ENCODE peak calls at places on chromosomes 4 and X, in nine cellular contexts. A is ovary; K is CD8-positive, alpha-beta memory T cell; S is dorsolateral prefrontal cortex; C is psoas muscle; N is left ventricle myocardium inferior; I is naive thymus-derived CD4-positive, alpha-beta T cell; D is AG04450; G is stomach. Y is an unnamed sample.

GRCh38 chrX:136143714-136144113 is 3.6 kb upstream of the FHL1 start:
- DNase-seq in A (no peak), G (no peak), I (peak), D (no peak), S (no peak), N (no peak), K (no peak), C (no peak), Y (no peak)

GRCh38 chrX:40207626-40208025 is 109.9 kb upstream of the BCOR start:
- DNase-seq in A (no peak), G (no peak), S (no peak), N (no peak), D (no peak), I (no peak), K (no peak), C (no peak), Y (no peak)

GRCh38 chr4:10783351-10783750 is 98.8 kb upstream of the CLNK start:
- DNase-seq in K (no peak), C (no peak), S (no peak), D (peak), G (no peak), N (no peak), I (no peak), A (no peak), Y (no peak)

GRCh38 chr4:154743683-154744340 is at the start of gene LRAT:
- DNase-seq in I (peak), C (peak), A (no peak), K (no peak), G (peak), D (no peak), N (peak), S (no peak), Y (peak)

GRCh38 chr4:106898621-106899230 is 137.4 kb downstream of the DKK2 start:
- DNase-seq in D (peak), K (no peak), G (no peak), I (no peak), A (peak), S (no peak), C (no peak), N (no peak), Y (no peak)

GRCh38 chr4:183588169-183588675 is 70.8 kb downstream of the RWDD4 start:
- DNase-seq in D (peak), A (no peak), I (no peak), C (no peak), S (peak), N (no peak), K (no peak), G (no peak), Y (no peak)

GRCh38 chr4:158722291-158722916 is 792 bp downstream of the PPID start:
- DNase-seq in A (no peak), N (no peak), C (no peak), G (no peak), S (no peak), I (peak), D (no peak), K (no peak), Y (no peak)

GRCh38 chr4:1472911-1473518 is 66.8 kb upstream of the NKX1-1 start:
- DNase-seq in N (no peak), I (no peak), K (no peak), S (peak), G (no peak), D (no peak), C (no peak), A (peak), Y (peak)

GRCh38 chr4:169618986-169619385 is 1.4 kb upstream of the CLCN3 start:
- DNase-seq in D (no peak), S (no peak), K (no peak), N (no peak), I (no peak), A (no peak), C (no peak), G (no peak), Y (no peak)
- H3K4me3 ChIP-seq in D (no peak), S (peak), K (no peak), N (peak), I (peak), A (peak), C (peak), G (peak), Y (no peak)

GRCh38 chrX:134622056-134622812 is 36.0 kb downstream of the PLAC1 start:
- DNase-seq in I (no peak), N (no peak), S (no peak), D (no peak), C (no peak), A (no peak), G (no peak), K (no peak), Y (no peak)
- H3K27ac ChIP-seq in I (no peak), N (no peak), S (no peak), D (peak), C (peak), A (no peak), G (peak), K (no peak), Y (no peak)

GRCh38 chrX:150366951-150367545 is 3.9 kb downstream of the MAMLD1 start:
- DNase-seq in I (no peak), C (no peak), G (no peak), D (no peak), K (no peak), N (no peak), A (no peak), S (no peak), Y (no peak)
- H3K4me3 ChIP-seq in I (no peak), C (peak), G (peak), D (peak), K (no peak), N (peak), A (peak), S (peak), Y (no peak)

DNA sequence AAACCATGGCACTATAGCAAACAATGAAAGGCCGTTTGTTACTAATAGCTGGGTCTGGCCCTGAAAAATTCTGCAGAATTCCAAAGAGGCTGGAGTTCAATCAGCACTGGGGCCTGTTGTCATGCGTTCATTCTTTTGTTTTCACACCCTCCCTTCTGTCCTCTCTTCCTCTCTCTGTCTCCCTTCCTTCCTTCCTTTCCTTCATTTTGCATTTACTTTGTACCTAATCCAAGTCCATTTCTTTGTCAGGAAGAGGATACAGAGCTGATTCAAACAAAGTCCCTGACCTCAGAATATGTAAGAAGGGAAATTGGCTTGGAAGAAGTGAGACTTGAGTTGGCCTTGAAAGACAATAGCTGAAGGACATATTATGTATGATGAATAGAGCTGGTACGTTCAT is 119.6 kb upstream of the LDB2 start:
- DNase-seq in C (no peak), N (no peak), G (no peak), S (no peak), A (no peak), K (no peak), I (no peak), D (no peak), Y (no peak)
- H3K27ac ChIP-seq in C (no peak), N (no peak), G (no peak), S (no peak), A (no peak), K (no peak), I (no peak), D (no peak), Y (no peak)

GRCh38 chr4:161002386-161002785 is 1161.4 kb downstream of the FSTL5 start:
- DNase-seq in D (no peak), A (no peak), G (no peak), I (no peak), N (no peak), K (no peak), S (no peak), C (no peak), Y (no peak)
- H3K4me3 ChIP-seq in D (no peak), A (no peak), G (no peak), I (no peak), N (no peak), K (no peak), S (no peak), C (no peak), Y (no peak)

GRCh38 chr4:168797176-168797575 is 212.9 kb downstream of the CBR4 start:
- DNase-seq in K (no peak), D (no peak), S (no peak), I (no peak), G (no peak), A (no peak), N (no peak), C (no peak), Y (no peak)
- H3K27ac ChIP-seq in K (no peak), D (no peak), S (no peak), I (no peak), G (no peak), A (no peak), N (peak), C (peak), Y (no peak)